ENCODE peak calls at places on chromosomes 7 and 10, in seven cellular contexts. A is RWPE1; W is CD8-positive, alpha-beta T cell; R is BE2C; N is AG04450; B is cardiac muscle cell; F is transverse colon. H is an unnamed sample.

GRCh38 chr7:2182461-2182860 is 50.3 kb downstream of the MAD1L1 start:
- DNase-seq in A (no peak), W (no peak), R (no peak), N (no peak), B (no peak), F (no peak), H (no peak)

GRCh38 chr10:28624351-28624750 is 53.0 kb upstream of the BAMBI start:
- DNase-seq in A (no peak), W (no peak), R (no peak), N (no peak), B (no peak), F (no peak), H (no peak)

GRCh38 chr10:60346661-60347060 is 43.0 kb downstream of the ANK3 start:
- DNase-seq in A (no peak), W (no peak), R (no peak), N (no peak), B (no peak), F (no peak), H (no peak)

GRCh38 chr7:50166997-50167961 is 74.2 kb upstream of the ZPBP start:
- DNase-seq in A (no peak), W (peak; percentile 53), R (no peak), N (no peak), B (no peak), F (no peak), H (no peak)

GRCh38 chr7:157690833-157691382 is 354.1 kb downstream of the DNAJB6 start:
- DNase-seq in A (no peak), W (no peak), R (no peak), N (no peak), B (peak; percentile 20), F (peak; percentile 21), H (peak; percentile 63)

GRCh38 chr10:82691211-82691610 is 816.2 kb downstream of the NRG3 start:
- DNase-seq in A (no peak), W (no peak), R (peak; percentile 82), N (no peak), B (no peak), F (no peak), H (no peak)

GRCh38 chr7:1919539-1920265 is 249.6 kb downstream of the ELFN1 start:
- DNase-seq in A (no peak), W (peak; percentile 34), R (peak; percentile 61), N (no peak), B (peak; percentile 43), F (peak; percentile 33), H (no peak)

GRCh38 chr7:12066561-12066960 is 144.5 kb upstream of the TMEM106B start:
- DNase-seq in A (peak; percentile 3), W (no peak), R (no peak), N (no peak), B (no peak), F (no peak), H (no peak)

GRCh38 chr7:23017303-23017702 is 3.4 kb upstream of the HYCC1 start:
- DNase-seq in A (no peak), W (no peak), R (no peak), N (no peak), B (no peak), F (no peak), H (no peak)

GRCh38 chr7:157699357-157700013 is 362.7 kb downstream of the DNAJB6 start:
- DNase-seq in A (no peak), W (no peak), R (no peak), N (no peak), B (no peak), F (peak; percentile 7), H (no peak)

GRCh38 chr10:4838743-4839142 is 12.7 kb downstream of the AKR1E2 start:
- DNase-seq in A (no peak), W (no peak), R (no peak), N (no peak), B (peak; percentile 53), F (no peak), H (no peak)

GRCh38 chr7:30584415-30584814 is 10.3 kb upstream of the GARS1 start:
- DNase-seq in A (no peak), W (no peak), R (no peak), N (no peak), B (no peak), F (no peak), H (no peak)

GRCh38 chr10:90960355-90960814 is 39.5 kb upstream of the ANKRD1 start:
- DNase-seq in A (peak; percentile 48), W (no peak), R (peak; percentile 17), N (peak; percentile 32), B (no peak), F (no peak), H (no peak)

GRCh38 chr10:13686331-13686752 is 99.6 kb downstream of the PRPF18 start:
- DNase-seq in A (no peak), W (no peak), R (no peak), N (no peak), B (peak; percentile 31), F (no peak), H (no peak)

GRCh38 chr10:70232859-70233108 is 445 bp downstream of the PPA1 start:
- DNase-seq in A (no peak), W (no peak), R (no peak), N (no peak), B (no peak), F (no peak), H (no peak)

GRCh38 chr7:14336256-14336655 is 346.8 kb upstream of the ETV1 start:
- DNase-seq in A (no peak), W (no peak), R (no peak), N (no peak), B (no peak), F (no peak), H (no peak)

GRCh38 chr10:43138757-43139241 is 554 bp downstream of the CSGALNACT2 start:
- DNase-seq in A (peak; percentile 46), W (peak; percentile 79), R (no peak), N (no peak), B (peak; percentile 39), F (peak; percentile 29), H (peak; percentile 24)

GRCh38 chr7:140214075-140214684 is 37.4 kb upstream of the KDM7A start:
- DNase-seq in A (no peak), W (no peak), R (peak; percentile 58), N (no peak), B (no peak), F (peak; percentile 87), H (no peak)

GRCh38 chr7:17302575-17303142 is 4.2 kb downstream of the AHR start:
- DNase-seq in A (no peak), W (no peak), R (no peak), N (no peak), B (no peak), F (no peak), H (no peak)
- TF ChIP-seq CTCF in A (peak; percentile 62), W (no peak), R (no peak), N (no peak), B (peak; percentile 7), F (no peak), H (no peak)

GRCh38 chr7:56051339-56052191 is at the start of the genes CCT6A and PSPH:
- DNase-seq in A (peak; percentile 95), W (peak; percentile 84), R (peak; percentile 98), N (peak; percentile 97), B (peak; percentile 99), F (peak; percentile 98), H (peak; percentile 96)
- TF ChIP-seq CTCF in A (no peak), W (no peak), R (no peak), N (no peak), B (no peak), F (no peak), H (no peak)

GRCh38 chr7:108614903-108615302 is 45.2 kb downstream of the DNAJB9 start:
- DNase-seq in A (no peak), W (no peak), R (no peak), N (no peak), B (no peak), F (no peak), H (no peak)

GRCh38 chr7:108609643-108610042 is 40.0 kb downstream of the DNAJB9 start:
- DNase-seq in A (no peak), W (no peak), R (no peak), N (no peak), B (no peak), F (no peak), H (no peak)

GRCh38 chr7:108613949-108614381 is 44.3 kb downstream of the DNAJB9 start:
- DNase-seq in A (no peak), W (no peak), R (no peak), N (no peak), B (no peak), F (no peak), H (no peak)

GRCh38 chr7:108611268-108611667 is 41.6 kb downstream of the DNAJB9 start:
- DNase-seq in A (no peak), W (no peak), R (no peak), N (no peak), B (no peak), F (no peak), H (no peak)

DNA sequence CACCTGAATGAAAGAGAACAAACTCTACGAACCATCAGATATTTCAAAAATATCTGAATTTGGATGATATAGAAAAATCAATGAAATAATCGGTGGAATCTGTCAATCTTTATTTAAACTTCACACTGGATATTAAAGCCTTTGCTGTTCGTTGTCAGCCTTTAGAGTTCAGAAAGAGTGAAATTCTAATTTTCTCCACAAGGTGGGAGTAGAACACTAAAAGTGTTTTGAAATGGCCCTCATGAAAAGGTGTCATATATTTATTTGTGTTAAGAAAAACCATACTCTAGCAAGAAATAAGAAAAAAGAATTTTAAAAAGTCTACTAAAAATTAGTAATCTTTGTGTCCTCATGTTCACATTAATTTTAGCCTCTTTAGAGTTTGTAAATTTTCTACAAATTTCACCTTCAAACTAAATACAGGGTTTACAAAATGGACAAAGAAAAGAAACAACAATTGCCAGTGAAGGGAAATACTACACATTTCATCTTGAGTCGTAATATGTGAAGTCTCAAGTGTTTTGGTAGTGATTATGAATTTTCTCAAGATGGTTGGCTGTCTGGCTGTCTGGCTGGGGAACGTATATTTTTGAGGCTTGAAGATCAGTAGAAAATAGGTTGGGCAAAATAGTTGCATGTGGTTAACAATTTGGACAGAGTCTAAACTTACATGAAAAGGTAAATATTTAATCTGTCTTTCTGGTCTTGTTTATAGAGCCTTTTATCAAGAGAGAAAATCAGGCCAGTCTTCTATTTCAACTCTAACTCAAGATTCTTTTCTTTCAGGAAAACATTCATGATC is 43.7 kb downstream of the DNAJB9 start:
- DNase-seq in A (peak; percentile 26), W (no peak), R (no peak), N (no peak), B (peak; percentile 66), F (no peak), H (peak; percentile 8)
- TF ChIP-seq CTCF in A (peak; percentile 86), W (peak; percentile 91), R (peak; percentile 62), N (peak; percentile 71), B (peak; percentile 60), F (peak; percentile 68), H (peak; percentile 81)

DNA sequence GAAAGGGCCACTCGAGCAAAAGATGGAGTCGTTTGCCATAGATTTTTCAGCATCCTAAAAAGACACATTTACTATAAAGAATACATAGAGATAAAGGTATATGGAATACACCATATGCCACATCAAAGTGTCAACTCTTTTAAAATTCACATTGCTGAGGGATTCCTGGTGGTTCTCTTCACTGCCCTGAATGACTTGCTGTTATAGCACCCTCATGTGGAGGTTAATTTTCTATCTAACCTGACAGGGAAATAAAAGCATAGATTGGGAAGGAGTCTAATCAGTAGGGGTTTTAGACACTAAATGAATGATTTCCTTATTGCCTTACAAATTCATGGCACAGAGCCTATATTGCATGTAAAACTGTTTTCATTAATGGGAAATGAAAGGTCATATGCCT is 25.9 kb downstream of the DNAH11 start:
- DNase-seq in A (peak; percentile 27), W (no peak), R (no peak), N (no peak), B (peak; percentile 22), F (no peak), H (no peak)
- TF ChIP-seq CTCF in A (no peak), W (peak; percentile 19), R (peak; percentile 32), N (no peak), B (no peak), F (no peak), H (peak; percentile 33)

GRCh38 chr10:30384791-30385201 is 35.7 kb upstream of the MTPAP start:
- DNase-seq in A (peak; percentile 24), W (no peak), R (peak; percentile 39), N (no peak), B (peak; percentile 50), F (no peak), H (no peak)
- TF ChIP-seq CTCF in A (peak; percentile 22), W (peak; percentile 21), R (peak; percentile 46), N (peak; percentile 51), B (peak; percentile 44), F (peak; percentile 31), H (no peak)